ENCODE peak calls at places on chromosome 16, in five cellular contexts. P is SK-N-MC; Y is kidney tubule cell; S is stimulated activated CD8-positive, alpha-beta memory T cell treated with anti-CD3 and anti-CD28 coated beads, Interleukin-7, amount 100 ng/mL, for 1 hour; L is B cell. O is an unnamed sample.
A peak's percentile ranks its signal among the peaks of the same experiment; 100 is the strongest.

GRCh38 chr16:72467157-72467759 is 295.3 kb upstream of the PMFBP1 start:
- DNase-seq in P (no peak), Y (peak; percentile 57), S (no peak), L (no peak), O (peak; percentile 61)

GRCh38 chr16:23580391-23580790 is 15.7 kb downstream of the NDUFAB1 start:
- DNase-seq in P (no peak), Y (no peak), S (no peak), L (no peak), O (no peak)

GRCh38 chr16:8026450-8026849 is 563.9 kb downstream of the TMEM114 start:
- DNase-seq in P (peak; percentile 3), Y (no peak), S (no peak), L (no peak), O (no peak)

GRCh38 chr16:9908613-9909012 is 273.6 kb downstream of the GRIN2A start:
- DNase-seq in P (no peak), Y (no peak), S (no peak), L (no peak), O (no peak)

GRCh38 chr16:74605746-74606520 is 981 bp downstream of the GLG1 start:
- DNase-seq in P (no peak), Y (no peak), S (no peak), L (no peak), O (no peak)

GRCh38 chr16:86611958-86612357 is 33.6 kb downstream of the FOXL1 start:
- DNase-seq in P (no peak), Y (no peak), S (no peak), L (no peak), O (no peak)

GRCh38 chr16:54588026-54588425 is 301.4 kb upstream of the IRX3 start:
- DNase-seq in P (no peak), Y (no peak), S (no peak), L (no peak), O (no peak)

GRCh38 chr16:3004781-3005284 is 7.9 kb upstream of the CLDN9 start:
- DNase-seq in P (no peak), Y (peak; percentile 65), S (no peak), L (no peak), O (no peak)

GRCh38 chr16:85586360-85587145 is 26.6 kb upstream of the GSE1 start:
- DNase-seq in P (no peak), Y (no peak), S (no peak), L (no peak), O (no peak)